ENCODE peak calls at places on chromosomes 2 and 18, in seven cellular contexts. K is BJ, F is mucosa of descending colon, T is GM12878, M is AG04450, N is cardiac fibroblast, R is mesothelial cell of epicardium. Q is an unnamed sample.

GRCh38 chr2:160574472-160575140 is 81.0 kb upstream of the RBMS1 start:
- DNase-seq in R (no peak), T (no peak), K (peak), N (peak), F (no peak), M (peak), Q (no peak)

GRCh38 chr18:58630071-58630470 is 1.2 kb upstream of the ALPK2 start:
- DNase-seq in M (no peak), N (no peak), K (no peak), T (no peak), F (no peak), R (no peak), Q (no peak)

GRCh38 chr2:152542344-152542994 is 174.8 kb downstream of the PRPF40A start:
- DNase-seq in M (no peak), N (no peak), T (no peak), K (no peak), F (peak), R (no peak), Q (no peak)

GRCh38 chr2:45119855-45120254 is 110.6 kb upstream of the SIX2 start:
- DNase-seq in R (no peak), K (peak), T (no peak), N (peak), M (peak), F (no peak), Q (no peak)

GRCh38 chr2:187989925-187990623 is 301.6 kb upstream of the GULP1 start:
- DNase-seq in R (no peak), N (no peak), T (no peak), K (no peak), M (no peak), F (no peak), Q (no peak)

GRCh38 chr18:34086370-34086769 is 138.3 kb downstream of the NOL4 start:
- DNase-seq in K (no peak), F (no peak), M (no peak), T (no peak), R (no peak), N (no peak), Q (no peak)

GRCh38 chr18:55650363-55650870 is 62.4 kb upstream of the TCF4 start:
- DNase-seq in R (no peak), N (no peak), T (no peak), F (no peak), K (no peak), M (no peak), Q (no peak)

GRCh38 chr18:48669991-48670750 is 131.3 kb downstream of the CTIF start:
- DNase-seq in K (no peak), R (peak), N (no peak), T (no peak), F (no peak), M (no peak), Q (no peak)

GRCh38 chr2:180644709-180645108 is 335.7 kb upstream of the UBE2E3 start:
- DNase-seq in F (no peak), T (no peak), M (peak), R (no peak), N (peak), K (no peak), Q (no peak)

GRCh38 chr2:28437918-28438317 is 45.3 kb downstream of the FOSL2 start:
- DNase-seq in N (no peak), T (no peak), R (no peak), F (no peak), M (no peak), K (no peak), Q (no peak)

GRCh38 chr2:55743583-55743982 is 49.9 kb upstream of the PNPT1 start:
- DNase-seq in K (peak), M (no peak), T (no peak), F (no peak), R (no peak), N (peak), Q (no peak)

GRCh38 chr2:224565452-224566035 is 19.6 kb downstream of the CUL3 start:
- DNase-seq in F (no peak), K (peak), R (no peak), N (no peak), M (no peak), T (no peak), Q (no peak)

DNA sequence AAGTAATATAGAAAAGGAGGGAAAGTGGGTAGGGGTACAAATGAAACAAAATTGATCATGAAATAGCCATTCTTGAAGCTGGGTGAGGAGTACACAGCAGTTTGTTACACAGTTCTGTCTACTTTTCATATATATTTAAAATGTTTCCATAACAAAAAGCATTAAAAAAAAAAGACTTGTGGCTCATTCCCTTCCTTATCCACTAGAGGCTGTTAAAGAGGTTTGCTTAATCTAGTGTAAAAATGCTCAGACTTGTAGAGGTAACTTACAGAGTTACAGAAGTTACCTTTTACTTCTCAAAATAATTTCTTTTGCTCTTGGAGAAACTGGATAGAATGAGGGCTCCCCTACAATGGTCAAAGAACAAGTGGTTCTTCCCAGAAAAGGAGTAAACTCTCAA is 8.1 kb upstream of the WIPF1 start:
- DNase-seq in M (no peak), K (no peak), F (no peak), R (no peak), N (peak), T (no peak), Q (no peak)
- TF ChIP-seq CTCF in M (peak), K (peak), F (no peak), R (no peak), N (peak), T (peak), Q (peak)

DNA sequence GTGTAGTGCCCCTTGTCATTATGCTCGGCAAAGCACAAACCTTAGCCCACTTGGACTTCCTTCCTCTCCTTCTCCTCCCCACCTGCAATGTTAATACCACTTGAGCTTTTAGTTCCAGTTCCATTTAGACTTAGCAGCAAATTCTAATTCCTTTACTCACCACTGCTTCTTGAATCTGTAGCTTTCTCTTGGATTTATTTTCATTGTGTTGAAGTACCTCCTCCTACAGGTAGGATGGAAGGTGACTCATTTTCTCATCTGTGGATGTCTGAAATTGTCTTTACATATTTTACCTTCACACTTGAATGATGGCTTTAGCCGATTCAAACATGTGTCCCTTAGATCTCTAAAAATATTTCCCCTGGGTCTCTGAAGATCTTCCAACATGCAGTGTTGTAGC is 32.8 kb upstream of the BIN1 start:
- DNase-seq in T (no peak), N (no peak), R (no peak), F (no peak), K (no peak), M (no peak), Q (no peak)
- TF ChIP-seq CTCF in T (no peak), N (no peak), R (no peak), F (no peak), K (no peak), M (no peak), Q (peak)

GRCh38 chr18:26312196-26312595 is 86.0 kb downstream of the TAF4B start:
- DNase-seq in T (no peak), R (no peak), M (no peak), F (no peak), K (no peak), N (no peak), Q (no peak)
- TF ChIP-seq CTCF in T (no peak), R (no peak), M (no peak), F (no peak), K (no peak), N (no peak), Q (no peak)

GRCh38 chr2:201451330-201452057 is at the start of the genes STRADB and TRAK2:
- DNase-seq in K (peak), T (peak), F (peak), N (peak), R (peak), M (peak), Q (peak)
- TF ChIP-seq CTCF in K (peak), T (no peak), F (no peak), N (peak), R (peak), M (peak), Q (peak)

GRCh38 chr2:31888550-31888949 is 122.3 kb downstream of the MEMO1 start:
- DNase-seq in T (no peak), N (peak), F (no peak), R (no peak), M (no peak), K (no peak), Q (no peak)

GRCh38 chr2:31889044-31889443 is 121.8 kb downstream of the MEMO1 start:
- DNase-seq in R (no peak), F (no peak), T (no peak), M (no peak), N (no peak), K (no peak), Q (no peak)

DNA sequence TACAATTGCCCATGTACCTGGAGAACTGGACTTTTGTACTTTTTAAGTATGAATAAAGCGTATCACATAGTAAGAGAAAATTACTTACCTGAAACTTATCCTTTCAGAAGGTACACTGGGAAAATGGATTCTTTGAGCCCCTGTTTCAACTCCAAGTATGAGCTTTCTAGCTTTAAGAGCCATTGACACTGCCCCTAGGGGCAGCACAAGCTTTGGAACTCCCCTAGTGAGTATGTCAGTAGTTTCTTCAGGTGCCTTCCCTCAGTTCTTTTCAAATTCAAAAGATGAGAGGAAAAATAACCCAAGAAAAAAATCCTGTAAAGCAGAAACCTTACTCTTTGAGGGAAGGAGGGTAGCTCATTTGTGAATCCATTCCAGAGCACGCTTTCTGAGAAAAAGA is 124.1 kb downstream of the MEMO1 start:
- DNase-seq in F (peak), T (no peak), R (no peak), K (no peak), N (no peak), M (no peak), Q (peak)
- TF ChIP-seq CTCF in F (no peak), T (peak), R (no peak), K (peak), N (peak), M (peak), Q (no peak)

DNA sequence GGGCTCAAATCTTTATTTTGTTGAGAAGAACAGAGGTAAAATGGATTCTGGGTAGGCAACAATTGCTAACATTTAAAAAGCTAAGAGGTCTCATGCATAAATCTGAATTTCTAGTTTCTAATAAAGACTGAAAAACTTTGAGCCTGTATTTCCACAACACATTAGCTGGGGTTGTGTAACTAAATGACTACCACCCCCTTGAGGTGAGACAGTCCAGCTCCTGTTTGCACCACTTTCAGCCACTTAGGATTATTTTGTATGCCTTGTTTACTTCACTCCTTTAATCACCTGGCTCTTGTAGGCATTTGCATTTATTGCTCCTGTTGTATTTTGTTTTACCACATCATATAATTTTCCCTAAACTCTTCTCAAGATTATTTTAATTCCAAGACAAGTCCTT is 376.6 kb downstream of the PTH2R start:
- DNase-seq in F (peak), K (no peak), N (no peak), M (no peak), T (no peak), R (no peak), Q (no peak)
- TF ChIP-seq CTCF in F (no peak), K (no peak), N (no peak), M (no peak), T (peak), R (no peak), Q (no peak)

GRCh38 chr2:58479557-58480120 is 238.5 kb upstream of the FANCL start:
- DNase-seq in R (no peak), K (no peak), F (no peak), T (no peak), M (no peak), N (no peak), Q (no peak)
- TF ChIP-seq CTCF in R (no peak), K (no peak), F (no peak), T (no peak), M (no peak), N (no peak), Q (no peak)

GRCh38 chr2:155250800-155251199 is 552.3 kb downstream of the KCNJ3 start:
- DNase-seq in N (no peak), F (no peak), M (no peak), T (no peak), R (no peak), K (no peak), Q (no peak)
- TF ChIP-seq CTCF in N (no peak), F (no peak), M (no peak), T (peak), R (no peak), K (peak), Q (no peak)

GRCh38 chr2:230814616-230815015 is 50.1 kb upstream of the ITM2C start:
- DNase-seq in F (no peak), T (no peak), K (no peak), N (peak), M (peak), R (no peak), Q (no peak)
- TF ChIP-seq CTCF in F (no peak), T (peak), K (peak), N (peak), M (peak), R (peak), Q (peak)

GRCh38 chr2:207504513-207505171 is 25.1 kb upstream of the CREB1 start:
- DNase-seq in R (no peak), F (no peak), M (no peak), T (no peak), K (no peak), N (peak), Q (no peak)
- TF ChIP-seq CTCF in R (no peak), F (no peak), M (no peak), T (no peak), K (peak), N (peak), Q (no peak)

Q was measured in endothelial cell.